ENCODE peak calls at places on chromosomes 1 and 21, in four cellular contexts. O, T, P and K are unnamed samples.

GRCh38 chr1:196324345-196324744 is 283.9 kb downstream of the KCNT2 start:
- DNase-seq in P (no peak), T (no peak), O (no peak), K (no peak)

GRCh38 chr1:245168090-245168489 is 13.3 kb downstream of the KIF26B start:
- DNase-seq in P (no peak), T (no peak), O (no peak), K (peak)

GRCh38 chr1:96580920-96581319 is 140.7 kb upstream of the PTBP2 start:
- DNase-seq in P (no peak), O (peak), T (no peak), K (no peak)

GRCh38 chr1:213564215-213564659 is 423.5 kb upstream of the PROX1 start:
- DNase-seq in P (no peak), T (no peak), O (peak), K (no peak)

GRCh38 chr1:62283361-62283760 is 35.9 kb downstream of the KANK4 start:
- DNase-seq in T (no peak), P (no peak), O (no peak), K (no peak)

GRCh38 chr1:9900142-9901043 is 9.7 kb downstream of the CTNNBIP1 start:
- DNase-seq in P (no peak), T (no peak), O (no peak), K (peak)

GRCh38 chr1:178267646-178268094 is 173.8 kb downstream of the RASAL2 start:
- DNase-seq in T (no peak), P (no peak), O (peak), K (no peak)

GRCh38 chr1:201020040-201020591 is 3.4 kb downstream of the KIF21B start:
- DNase-seq in O (peak), P (peak), T (peak), K (no peak)

GRCh38 chr1:15453773-15454172 is 2.8 kb upstream of the CELA2A start:
- DNase-seq in O (no peak), P (no peak), T (no peak), K (no peak)

GRCh38 chr1:248736992-248737391 is 18.6 kb downstream of the LYPD8 start:
- DNase-seq in T (no peak), O (no peak), P (no peak), K (no peak)

GRCh38 chr1:47225430-47226100 is 6.5 kb downstream of the TAL1 start:
- DNase-seq in P (no peak), O (peak), T (no peak), K (no peak)

GRCh38 chr1:97441966-97442365 is 478.9 kb downstream of the DPYD start:
- DNase-seq in P (no peak), O (peak), T (no peak), K (no peak)

GRCh38 chr1:151981178-151981525 is 12.5 kb downstream of the S100A10 start:
- DNase-seq in O (no peak), P (no peak), T (no peak), K (no peak)

GRCh38 chr1:208276757-208277435 is 32.7 kb upstream of the PLXNA2 start:
- DNase-seq in O (no peak), T (no peak), P (no peak), K (no peak)

GRCh38 chr1:53334781-53335180 is 6.9 kb upstream of the LRP8 start:
- DNase-seq in O (no peak), P (no peak), T (no peak), K (no peak)

GRCh38 chr1:229514578-229515275 is 6.6 kb upstream of the NUP133 start:
- DNase-seq in O (peak), P (peak), T (peak), K (peak)

GRCh38 chr1:87644033-87644432 is 315.4 kb downstream of the LMO4 start:
- DNase-seq in P (no peak), O (no peak), T (no peak), K (no peak)

GRCh38 chr1:175572932-175573871 is 170.2 kb downstream of the TNR start:
- DNase-seq in P (no peak), T (no peak), O (no peak), K (peak)

GRCh38 chr1:242011879-242012674 is 13.2 kb upstream of the MAP1LC3C start:
- DNase-seq in O (peak), T (no peak), P (no peak), K (no peak)

GRCh38 chr1:228393268-228393699 is 13.4 kb downstream of the TRIM11 start:
- DNase-seq in T (no peak), O (peak), P (no peak), K (no peak)

GRCh38 chr1:151579436-151580225 is 32.2 kb upstream of the SNX27 start:
- DNase-seq in O (no peak), P (peak), T (no peak), K (no peak)

GRCh38 chr1:65525297-65526048 is 105.0 kb downstream of the LEPR start:
- DNase-seq in T (no peak), O (peak), P (no peak), K (no peak)

GRCh38 chr1:162380061-162380846 is 1.3 kb upstream of the C1orf226 start:
- DNase-seq in T (no peak), P (no peak), O (no peak), K (no peak)

GRCh38 chr1:241652012-241652411 is at the start of gene WDR64:
- DNase-seq in T (no peak), O (no peak), P (no peak), K (no peak)

GRCh38 chr1:10549919-10550656 is 75.3 kb downstream of the PEX14 start:
- DNase-seq in O (no peak), T (no peak), P (no peak), K (no peak)

GRCh38 chr1:20411196-20411980 is 74.6 kb downstream of the CAMK2N1 start:
- DNase-seq in P (no peak), T (no peak), O (no peak), K (no peak)

GRCh38 chr21:43355925-43356289 is 71.0 kb downstream of the SIK1 start:
- DNase-seq in T (no peak), P (no peak), O (no peak), K (no peak)

GRCh38 chr1:212147581-212148033 is 112.1 kb downstream of the DTL start:
- DNase-seq in P (no peak), T (no peak), O (no peak), K (no peak)

GRCh38 chr1:248872752-248873408 is 14.0 kb upstream of the ZNF692 start:
- DNase-seq in P (peak), O (peak), T (peak), K (peak)

GRCh38 chr1:16614361-16615252 is 1.2 kb upstream of the NBPF1 start:
- DNase-seq in O (no peak), T (no peak), P (no peak), K (no peak)

GRCh38 chr21:32386195-32386870 is 6.5 kb downstream of the URB1 start:
- DNase-seq in O (no peak), P (no peak), T (no peak), K (no peak)

DNA sequence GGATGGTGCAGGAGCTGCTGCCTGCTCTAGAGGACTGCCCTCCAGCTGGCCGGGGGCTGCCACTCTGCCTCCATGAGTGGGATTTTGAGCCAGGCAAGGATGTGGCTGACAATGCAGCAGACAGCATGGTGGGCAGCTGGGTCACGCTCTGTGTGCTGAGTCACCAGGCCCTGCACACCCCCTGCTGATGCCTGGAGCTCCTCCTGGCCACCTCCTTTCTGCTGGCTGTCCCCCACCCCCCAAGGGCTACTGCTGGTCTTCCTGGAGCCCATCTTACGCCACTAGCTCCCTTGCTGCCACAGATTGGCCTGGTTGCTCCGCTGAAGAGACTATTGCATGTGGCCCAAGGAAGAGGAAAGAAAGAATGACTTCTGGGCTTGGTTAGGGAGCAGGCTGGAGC is 3.9 kb upstream of the ZSCAN20 start:
- DNase-seq in O (no peak), P (no peak), T (no peak), K (no peak)
- H3K27ac ChIP-seq in O (no peak), P (no peak), T (no peak), K (peak)

DNA sequence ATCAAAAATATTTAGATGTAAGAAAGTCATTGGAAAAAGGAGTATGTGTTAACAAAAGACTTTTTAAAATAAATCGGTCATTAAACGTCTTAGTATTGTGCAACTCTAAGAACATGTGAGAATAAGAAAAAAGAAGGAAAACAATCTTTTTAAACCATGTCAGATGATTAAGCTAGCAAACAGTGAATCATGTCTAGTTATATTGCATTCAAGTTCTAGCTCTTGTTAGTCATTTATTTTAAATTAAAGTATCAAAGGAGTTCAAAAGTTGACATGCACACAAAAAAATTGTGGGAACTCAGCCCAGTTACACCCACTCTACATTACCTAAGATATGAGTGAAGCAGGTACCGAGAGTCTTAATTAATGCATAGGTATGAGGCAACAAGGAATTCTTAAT is 9.8 kb downstream of the FRRS1 start:
- DNase-seq in P (no peak), O (no peak), T (no peak), K (no peak)
- H3K27ac ChIP-seq in P (no peak), O (no peak), T (no peak), K (no peak)

DNA sequence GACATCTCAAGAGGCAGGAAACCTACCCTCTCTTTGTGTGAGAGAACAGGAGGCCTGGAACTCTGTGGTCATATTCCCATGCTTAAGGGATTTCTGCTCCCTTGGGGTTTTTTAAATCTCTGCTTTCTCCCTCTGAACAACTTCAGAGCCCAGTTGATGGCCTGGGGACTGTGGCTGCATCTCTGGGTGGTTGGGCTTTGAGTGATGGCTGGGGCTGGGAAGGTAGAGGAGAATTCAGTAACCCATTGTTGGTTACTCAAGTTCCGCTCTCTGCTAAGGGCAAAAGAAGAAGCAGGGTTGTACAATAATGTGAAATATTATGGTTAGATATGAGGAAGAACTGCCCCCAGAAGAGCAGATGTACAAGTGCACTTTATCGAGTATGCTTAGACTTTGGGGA is 72.1 kb upstream of the CNTN2 start:
- DNase-seq in P (no peak), O (no peak), T (no peak), K (no peak)
- H3K27ac ChIP-seq in P (no peak), O (no peak), T (no peak), K (no peak)

GRCh38 chr1:149931212-149931805 is 3.7 kb upstream of the SF3B4 start:
- DNase-seq in P (no peak), T (no peak), O (no peak), K (no peak)
- H3K27ac ChIP-seq in P (no peak), T (no peak), O (no peak), K (no peak)